ENCODE peak calls at places on chromosomes 6 and 20, in eight cellular contexts. R is heart right ventricle, K is BE2C, I is body of pancreas, C is HepG2, V is dorsolateral prefrontal cortex, L is mammary epithelial cell, J is thoracic aorta. P is an unnamed sample. For H3K27me3, the result is how much of the 10 kb centered on the place peaks cover.

GRCh38 chr6:144528605-144529425 is 243.7 kb downstream of the UTRN start:
- DNase-seq in K (peak), I (no peak), V (no peak), R (no peak), C (no peak), L (peak), J (no peak), P (no peak)

GRCh38 chr20:59082077-59082740 is 39.6 kb upstream of the PRELID3B start:
- DNase-seq in K (no peak), I (no peak), J (no peak), R (no peak), V (no peak), L (peak), C (peak), P (no peak)

GRCh38 chr6:88864347-88865057 is 98.9 kb downstream of the RNGTT start:
- DNase-seq in C (no peak), K (no peak), V (no peak), J (no peak), I (no peak), R (no peak), L (no peak), P (no peak)

GRCh38 chr6:143110572-143110971 is 49.9 kb downstream of the AIG1 start:
- DNase-seq in J (no peak), L (no peak), R (no peak), C (no peak), V (no peak), I (no peak), K (no peak), P (no peak)

GRCh38 chr6:108163267-108163643 is 2.6 kb upstream of the NR2E1 start:
- DNase-seq in R (no peak), I (no peak), C (no peak), V (no peak), L (peak), J (no peak), K (no peak), P (no peak)

GRCh38 chr20:22691369-22692118 is 107.2 kb upstream of the FOXA2 start:
- DNase-seq in K (peak), J (no peak), L (peak), V (peak), C (peak), I (peak), R (peak), P (peak)

GRCh38 chr20:2767768-2768631 is 32.4 kb downstream of the CPXM1 start:
- DNase-seq in L (peak), V (no peak), I (peak), K (no peak), J (no peak), R (peak), C (no peak), P (no peak)

GRCh38 chr20:62878244-62879030 is 16.8 kb upstream of the TCFL5 start:
- DNase-seq in K (no peak), V (no peak), C (no peak), R (no peak), I (no peak), J (no peak), L (no peak), P (no peak)

DNA sequence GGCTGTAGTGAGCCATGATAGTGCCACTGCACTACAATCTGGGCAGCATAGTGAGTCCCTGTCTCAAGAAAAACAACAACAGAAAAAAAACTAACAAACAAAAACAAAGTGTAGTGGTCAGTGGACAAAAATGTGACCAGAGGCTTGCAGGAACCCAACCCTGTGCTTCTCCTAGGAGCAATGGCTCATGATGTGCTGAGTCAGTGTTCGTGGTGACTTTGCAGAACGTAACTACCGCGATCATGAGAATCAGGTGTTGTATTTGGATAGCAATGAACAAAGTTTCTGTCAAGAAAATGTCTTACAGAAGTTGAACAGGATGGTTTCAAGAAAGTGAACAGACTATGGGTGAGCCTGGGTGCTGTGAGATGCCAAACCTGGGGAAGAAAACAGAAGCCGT is 18.5 kb upstream of the FOXC1 start:
- DNase-seq in I (no peak), L (no peak), J (no peak), R (no peak), C (no peak), V (no peak), K (no peak), P (no peak)
- H3K27me3 ChIP-seq in I (under half), L (under half), J (under half), R (under half), C (under half), V (under half), K (half or more), P (under half)

DNA sequence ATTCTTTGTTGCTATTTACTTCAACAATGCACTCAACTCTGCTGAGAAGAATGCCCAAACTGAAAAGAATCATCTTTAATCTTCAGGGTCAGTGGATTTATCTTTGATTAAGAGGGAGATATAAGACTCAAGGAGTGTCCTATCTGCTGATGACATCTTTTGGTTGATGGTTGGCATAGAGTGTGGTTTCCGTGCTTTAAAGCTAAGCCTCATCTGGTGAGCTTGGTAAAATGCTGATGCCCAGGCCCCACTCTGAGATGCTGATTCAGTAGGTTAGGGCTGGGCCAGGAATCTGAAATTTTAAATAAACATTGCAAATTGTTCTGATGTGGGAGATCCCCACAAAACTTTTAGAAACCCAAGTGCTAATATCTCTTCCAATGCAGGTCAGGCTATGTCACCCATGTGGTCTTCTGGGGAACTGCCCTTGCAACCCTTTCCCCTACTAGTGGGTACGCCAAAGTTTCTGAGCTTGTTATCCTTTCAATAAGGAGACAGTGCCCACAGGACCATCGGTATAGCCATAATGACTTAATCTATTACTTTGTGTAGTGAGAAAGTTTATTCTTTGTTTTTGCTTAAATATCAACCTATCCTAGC is 68.5 kb upstream of the ARMH2 start:
- DNase-seq in J (no peak), L (no peak), K (no peak), R (no peak), C (no peak), I (no peak), V (no peak), P (no peak)
- TF ChIP-seq CTCF in J (no peak), L (no peak), K (no peak), R (no peak), C (no peak), I (no peak), V (no peak), P (no peak)

DNA sequence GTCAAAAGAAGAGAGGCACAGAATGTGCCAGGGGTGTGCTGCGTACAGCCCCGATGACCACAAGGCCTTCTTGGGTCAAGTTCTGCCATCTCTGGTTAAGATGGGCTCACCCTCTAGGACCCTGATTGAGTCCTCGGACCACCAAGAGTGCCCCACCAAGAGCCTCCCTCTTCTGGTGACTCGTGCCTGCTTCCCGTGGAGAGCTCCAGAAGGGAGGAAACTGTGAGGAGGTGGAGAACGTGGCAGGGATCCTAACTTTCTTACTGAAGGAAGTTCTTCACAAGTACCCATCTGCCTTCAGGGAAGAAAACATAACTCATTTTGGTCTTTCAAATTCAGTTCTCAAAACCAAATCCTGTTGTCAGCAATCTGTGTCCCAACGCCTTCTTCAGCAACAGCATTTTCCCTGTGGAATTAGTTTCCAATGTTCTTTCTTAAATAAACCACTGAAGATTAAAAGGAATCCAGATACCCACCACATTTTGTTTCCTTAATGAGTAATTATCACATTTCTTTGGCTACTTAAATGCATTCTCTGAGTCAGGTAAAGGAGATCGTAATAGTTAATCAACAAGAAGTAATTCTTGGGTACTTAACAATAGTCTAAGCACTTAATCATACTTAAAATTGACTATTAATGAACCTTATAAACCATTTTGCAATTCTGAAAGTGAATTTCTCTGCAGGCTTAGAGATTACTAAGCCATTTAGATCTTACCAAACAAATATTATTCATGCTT is 185.8 kb upstream of the SGK1 start:
- DNase-seq in R (no peak), L (peak), V (no peak), C (no peak), J (no peak), K (no peak), I (no peak), P (no peak)
- H3K27me3 ChIP-seq in R (under half), L (under half), V (under half), C (under half), J (under half), K (under half), I (under half), P (under half)

GRCh38 chr20:49915380-49916145 is at the start of gene SPATA2:
- DNase-seq in J (peak), V (peak), R (peak), L (peak), I (peak), C (peak), K (peak), P (peak)

GRCh38 chr20:49914310-49915117 is 815 bp downstream of the SPATA2 start:
- DNase-seq in R (no peak), I (peak), J (no peak), V (no peak), L (peak), C (no peak), K (no peak), P (no peak)

GRCh38 chr20:49916146-49917002 is 1.0 kb upstream of the SPATA2 start:
- DNase-seq in C (peak), I (peak), L (peak), V (no peak), R (no peak), K (peak), J (no peak), P (no peak)

GRCh38 chr20:49913399-49914047 is 1.8 kb downstream of the SPATA2 start:
- DNase-seq in V (no peak), J (no peak), I (no peak), R (no peak), L (no peak), C (no peak), K (no peak), P (no peak)

GRCh38 chr20:49915118-49915379 is 280 bp downstream of the SPATA2 start:
- DNase-seq in I (no peak), V (no peak), K (no peak), J (no peak), C (no peak), L (no peak), R (no peak), P (no peak)
- TF ChIP-seq CTCF in I (no peak), V (no peak), K (no peak), J (no peak), C (no peak), L (no peak), R (no peak), P (no peak)

DNA sequence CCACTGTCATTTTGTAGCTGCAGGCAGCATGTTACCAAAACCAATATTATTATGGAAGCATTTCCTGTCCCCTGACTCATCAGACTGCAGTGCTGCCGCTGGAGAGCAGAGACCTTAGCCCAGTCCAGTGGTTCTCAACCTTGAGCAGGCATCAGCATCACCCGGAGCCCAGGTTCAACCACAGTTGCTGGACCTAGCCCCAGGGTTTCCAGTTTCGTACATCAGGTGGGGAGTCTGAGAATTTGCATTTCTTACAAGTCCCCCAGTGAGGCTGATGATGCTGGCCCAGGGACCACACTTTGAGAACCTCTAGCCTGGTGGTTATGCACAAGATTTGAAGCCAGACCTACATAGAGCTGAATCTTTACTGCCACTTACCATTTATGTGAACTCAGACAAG is 47.3 kb downstream of the LY86 start:
- DNase-seq in J (no peak), R (no peak), I (no peak), K (no peak), V (no peak), C (no peak), L (no peak), P (no peak)
- H3K27me3 ChIP-seq in J (under half), R (under half), I (under half), K (under half), V (under half), C (under half), L (under half), P (under half)